ENCODE peak calls at places on chromosomes 11 and 22, in eight cellular contexts. One of them, this sample, is unnamed. For H3K4me1, the result is how much of the 10 kb centered on the place peaks cover.

GRCh38 chr11:68008381-68009337 is 1.5 kb upstream of the ALDH3B1 start:
- DNase-seq in transverse colon: peak
- DNase-seq in heart left ventricle: peak
- DNase-seq in prostate gland: no peak
- DNase-seq in body of pancreas: peak
- DNase-seq in IMR-90: no peak
- DNase-seq in testis: no peak
- DNase-seq in A549: no peak
- DNase-seq in this sample: no peak

GRCh38 chr22:45885171-45885840 is 91.7 kb downstream of the WNT7B start:
- DNase-seq in heart left ventricle: peak
- DNase-seq in A549: no peak
- DNase-seq in testis: no peak
- DNase-seq in transverse colon: no peak
- DNase-seq in IMR-90: no peak
- DNase-seq in body of pancreas: no peak
- DNase-seq in prostate gland: no peak
- DNase-seq in this sample: no peak

GRCh38 chr11:124884340-124884739 is 13.3 kb downstream of the ROBO4 start:
- DNase-seq in heart left ventricle: no peak
- DNase-seq in prostate gland: no peak
- DNase-seq in transverse colon: no peak
- DNase-seq in A549: no peak
- DNase-seq in testis: no peak
- DNase-seq in body of pancreas: no peak
- DNase-seq in IMR-90: no peak
- DNase-seq in this sample: no peak

GRCh38 chr22:32920032-32920628 is 118.6 kb downstream of the TIMP3 start:
- DNase-seq in A549: no peak
- DNase-seq in transverse colon: peak
- DNase-seq in testis: peak
- DNase-seq in body of pancreas: peak
- DNase-seq in IMR-90: peak
- DNase-seq in heart left ventricle: peak
- DNase-seq in prostate gland: no peak
- DNase-seq in this sample: no peak

GRCh38 chr11:100397401-100397800 is 289.7 kb upstream of the ARHGAP42 start:
- DNase-seq in testis: no peak
- DNase-seq in heart left ventricle: no peak
- DNase-seq in A549: no peak
- DNase-seq in transverse colon: no peak
- DNase-seq in IMR-90: no peak
- DNase-seq in body of pancreas: no peak
- DNase-seq in prostate gland: no peak
- DNase-seq in this sample: no peak

GRCh38 chr11:122197055-122197987 is 81.3 kb upstream of the BLID start:
- DNase-seq in IMR-90: peak
- DNase-seq in prostate gland: no peak
- DNase-seq in heart left ventricle: no peak
- DNase-seq in testis: no peak
- DNase-seq in A549: peak
- DNase-seq in body of pancreas: no peak
- DNase-seq in transverse colon: no peak
- DNase-seq in this sample: no peak

GRCh38 chr11:46849631-46850030 is 3.6 kb upstream of the CKAP5 start:
- DNase-seq in A549: no peak
- DNase-seq in IMR-90: no peak
- DNase-seq in heart left ventricle: no peak
- DNase-seq in body of pancreas: no peak
- DNase-seq in prostate gland: no peak
- DNase-seq in transverse colon: no peak
- DNase-seq in testis: no peak
- DNase-seq in this sample: no peak

GRCh38 chr11:27291954-27292641 is 70.9 kb downstream of the CCDC34 start:
- DNase-seq in transverse colon: peak
- DNase-seq in heart left ventricle: no peak
- DNase-seq in testis: no peak
- DNase-seq in body of pancreas: peak
- DNase-seq in prostate gland: no peak
- DNase-seq in A549: no peak
- DNase-seq in IMR-90: no peak
- DNase-seq in this sample: no peak

GRCh38 chr11:82900277-82901164 is at the start of gene PRCP:
- DNase-seq in IMR-90: peak
- DNase-seq in A549: peak
- DNase-seq in testis: peak
- DNase-seq in prostate gland: peak
- DNase-seq in heart left ventricle: peak
- DNase-seq in body of pancreas: peak
- DNase-seq in transverse colon: peak
- DNase-seq in this sample: peak

GRCh38 chr11:66619080-66619554 is 2.7 kb downstream of the RBM14 start:
- DNase-seq in IMR-90: peak
- DNase-seq in A549: peak
- DNase-seq in prostate gland: no peak
- DNase-seq in heart left ventricle: no peak
- DNase-seq in testis: no peak
- DNase-seq in transverse colon: no peak
- DNase-seq in body of pancreas: no peak
- DNase-seq in this sample: no peak

GRCh38 chr22:50051930-50052329 is 6.2 kb downstream of the TTLL8 start:
- DNase-seq in transverse colon: no peak
- DNase-seq in prostate gland: no peak
- DNase-seq in body of pancreas: no peak
- DNase-seq in A549: no peak
- DNase-seq in IMR-90: no peak
- DNase-seq in testis: no peak
- DNase-seq in heart left ventricle: no peak
- DNase-seq in this sample: no peak

GRCh38 chr22:27509132-27509920 is 292.2 kb downstream of the MN1 start:
- DNase-seq in testis: no peak
- DNase-seq in heart left ventricle: no peak
- DNase-seq in transverse colon: no peak
- DNase-seq in IMR-90: no peak
- DNase-seq in A549: no peak
- DNase-seq in prostate gland: no peak
- DNase-seq in body of pancreas: no peak
- DNase-seq in this sample: no peak

GRCh38 chr11:44484211-44484610 is 81.3 kb upstream of the CD82 start:
- DNase-seq in A549: peak
- DNase-seq in body of pancreas: no peak
- DNase-seq in transverse colon: no peak
- DNase-seq in prostate gland: no peak
- DNase-seq in testis: peak
- DNase-seq in IMR-90: peak
- DNase-seq in heart left ventricle: no peak
- DNase-seq in this sample: no peak

GRCh38 chr11:120400564-120401364 is 64.6 kb downstream of the ARHGEF12 start:
- DNase-seq in IMR-90: peak
- DNase-seq in A549: peak
- DNase-seq in heart left ventricle: no peak
- DNase-seq in transverse colon: peak
- DNase-seq in body of pancreas: no peak
- DNase-seq in prostate gland: peak
- DNase-seq in testis: no peak
- DNase-seq in this sample: no peak

GRCh38 chr11:124207102-124207792 is 24.1 kb downstream of the OR10D3 start:
- DNase-seq in testis: no peak
- DNase-seq in heart left ventricle: no peak
- DNase-seq in A549: no peak
- DNase-seq in body of pancreas: no peak
- DNase-seq in prostate gland: no peak
- DNase-seq in IMR-90: no peak
- DNase-seq in transverse colon: no peak
- DNase-seq in this sample: no peak

GRCh38 chr11:106082096-106082495 is 4.6 kb downstream of the AASDHPPT start:
- DNase-seq in transverse colon: no peak
- DNase-seq in testis: no peak
- DNase-seq in A549: no peak
- DNase-seq in body of pancreas: no peak
- DNase-seq in IMR-90: no peak
- DNase-seq in prostate gland: no peak
- DNase-seq in heart left ventricle: no peak
- DNase-seq in this sample: no peak

GRCh38 chr11:106072804-106073203 is 4.3 kb downstream of the KBTBD3 start:
- DNase-seq in transverse colon: no peak
- DNase-seq in A549: no peak
- DNase-seq in heart left ventricle: no peak
- DNase-seq in prostate gland: no peak
- DNase-seq in IMR-90: no peak
- DNase-seq in testis: no peak
- DNase-seq in body of pancreas: no peak
- DNase-seq in this sample: no peak

GRCh38 chr11:106076923-106077608 is at the start of gene KBTBD3:
- DNase-seq in testis: peak
- DNase-seq in transverse colon: peak
- DNase-seq in A549: peak
- DNase-seq in IMR-90: peak
- DNase-seq in prostate gland: peak
- DNase-seq in body of pancreas: peak
- DNase-seq in heart left ventricle: peak
- DNase-seq in this sample: peak

GRCh38 chr11:106076421-106076922 is 675 bp downstream of the KBTBD3 start:
- DNase-seq in A549: no peak
- DNase-seq in body of pancreas: peak
- DNase-seq in transverse colon: peak
- DNase-seq in testis: peak
- DNase-seq in heart left ventricle: no peak
- DNase-seq in IMR-90: no peak
- DNase-seq in prostate gland: peak
- DNase-seq in this sample: no peak

GRCh38 chr11:106077609-106078517 is at the start of gene AASDHPPT:
- DNase-seq in body of pancreas: peak
- DNase-seq in heart left ventricle: peak
- DNase-seq in IMR-90: peak
- DNase-seq in testis: peak
- DNase-seq in A549: peak
- DNase-seq in transverse colon: no peak
- DNase-seq in prostate gland: peak
- DNase-seq in this sample: no peak
- TF ChIP-seq POLR2A in body of pancreas: no peak
- TF ChIP-seq POLR2A in heart left ventricle: no peak
- TF ChIP-seq POLR2A in IMR-90: peak
- TF ChIP-seq POLR2A in testis: no peak
- TF ChIP-seq POLR2A in A549: peak
- TF ChIP-seq POLR2A in transverse colon: peak
- TF ChIP-seq POLR2A in prostate gland: no peak
- TF ChIP-seq POLR2A in this sample: peak

GRCh38 chr22:30196867-30197336 is 49.7 kb downstream of the LIF start:
- DNase-seq in testis: no peak
- DNase-seq in prostate gland: no peak
- DNase-seq in body of pancreas: no peak
- DNase-seq in A549: no peak
- DNase-seq in IMR-90: no peak
- DNase-seq in transverse colon: no peak
- DNase-seq in heart left ventricle: no peak
- DNase-seq in this sample: no peak

GRCh38 chr22:30195245-30196140 is 51.1 kb downstream of the LIF start:
- DNase-seq in body of pancreas: no peak
- DNase-seq in IMR-90: peak
- DNase-seq in transverse colon: no peak
- DNase-seq in A549: no peak
- DNase-seq in heart left ventricle: no peak
- DNase-seq in testis: no peak
- DNase-seq in prostate gland: no peak
- DNase-seq in this sample: no peak

GRCh38 chr22:30198152-30198845 is 48.3 kb downstream of the LIF start:
- DNase-seq in IMR-90: peak
- DNase-seq in transverse colon: no peak
- DNase-seq in body of pancreas: no peak
- DNase-seq in prostate gland: no peak
- DNase-seq in heart left ventricle: no peak
- DNase-seq in testis: no peak
- DNase-seq in A549: no peak
- DNase-seq in this sample: no peak

GRCh38 chr22:30197389-30197788 is 49.2 kb downstream of the LIF start:
- DNase-seq in transverse colon: no peak
- DNase-seq in prostate gland: no peak
- DNase-seq in body of pancreas: no peak
- DNase-seq in A549: no peak
- DNase-seq in heart left ventricle: no peak
- DNase-seq in testis: no peak
- DNase-seq in IMR-90: peak
- DNase-seq in this sample: no peak

GRCh38 chr22:30196141-30196866 is 50.3 kb downstream of the LIF start:
- DNase-seq in testis: peak
- DNase-seq in transverse colon: peak
- DNase-seq in heart left ventricle: peak
- DNase-seq in A549: peak
- DNase-seq in prostate gland: peak
- DNase-seq in body of pancreas: peak
- DNase-seq in IMR-90: peak
- DNase-seq in this sample: peak
- H3K4me1 ChIP-seq in testis: under half
- H3K4me1 ChIP-seq in transverse colon: under half
- H3K4me1 ChIP-seq in heart left ventricle: under half
- H3K4me1 ChIP-seq in A549: half or more
- H3K4me1 ChIP-seq in prostate gland: under half
- H3K4me1 ChIP-seq in body of pancreas: under half
- H3K4me1 ChIP-seq in IMR-90: under half
- H3K4me1 ChIP-seq in this sample: under half

DNA sequence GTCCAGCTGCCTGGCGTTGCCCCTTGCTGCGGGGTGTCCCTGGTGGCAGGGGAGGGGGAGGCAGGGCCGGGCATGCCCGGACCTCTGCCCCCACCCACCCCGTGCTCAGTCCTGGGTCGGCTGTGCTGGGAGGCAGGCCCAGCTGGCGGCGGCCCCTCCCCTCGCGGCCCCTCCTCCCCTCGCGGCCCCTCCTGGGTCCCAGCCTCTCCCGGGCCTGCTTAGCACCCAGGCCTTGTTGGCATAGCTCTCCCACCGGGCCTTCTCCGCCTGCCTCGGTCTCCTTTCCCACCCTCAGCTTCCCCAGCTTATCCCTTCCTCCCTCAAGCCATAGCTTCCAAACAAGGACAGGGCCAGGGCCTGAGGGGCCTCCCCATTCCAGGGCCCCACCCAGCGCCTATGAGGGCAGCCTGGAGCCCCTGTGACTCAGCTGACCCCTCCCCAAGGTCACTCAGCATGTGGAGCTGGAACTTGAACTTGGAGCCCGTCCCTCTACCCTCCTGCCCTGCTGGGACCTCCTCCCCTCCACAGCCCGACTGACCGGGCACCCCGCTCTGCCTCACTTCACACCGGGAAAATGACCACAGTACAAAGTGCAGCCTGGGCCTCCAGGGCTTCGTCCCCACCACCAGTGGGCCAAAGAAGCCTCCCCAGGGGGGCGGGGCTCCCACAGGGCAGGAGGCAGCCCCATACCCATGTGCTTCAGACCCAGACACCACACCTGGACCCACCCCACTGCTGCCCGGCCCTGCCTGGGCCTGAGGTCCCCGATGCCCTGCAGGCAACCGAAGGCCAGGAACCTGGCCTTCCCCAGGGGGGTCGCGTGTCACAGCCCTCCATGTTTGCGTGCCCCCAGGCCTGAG is 1.2 kb downstream of the EPS8L2 start:
- DNase-seq in prostate gland: peak
- DNase-seq in transverse colon: peak
- DNase-seq in heart left ventricle: no peak
- DNase-seq in body of pancreas: peak
- DNase-seq in IMR-90: no peak
- DNase-seq in testis: no peak
- DNase-seq in A549: peak
- DNase-seq in this sample: no peak
- TF ChIP-seq POLR2A in prostate gland: peak
- TF ChIP-seq POLR2A in transverse colon: no peak
- TF ChIP-seq POLR2A in heart left ventricle: no peak
- TF ChIP-seq POLR2A in body of pancreas: no peak
- TF ChIP-seq POLR2A in IMR-90: no peak
- TF ChIP-seq POLR2A in testis: no peak
- TF ChIP-seq POLR2A in A549: peak
- TF ChIP-seq POLR2A in this sample: no peak

GRCh38 chr11:128496249-128496648 is 91.1 kb downstream of the ETS1 start:
- DNase-seq in A549: no peak
- DNase-seq in body of pancreas: no peak
- DNase-seq in prostate gland: no peak
- DNase-seq in testis: no peak
- DNase-seq in transverse colon: no peak
- DNase-seq in heart left ventricle: no peak
- DNase-seq in IMR-90: no peak
- DNase-seq in this sample: no peak
- H3K4me1 ChIP-seq in A549: half or more
- H3K4me1 ChIP-seq in body of pancreas: under half
- H3K4me1 ChIP-seq in prostate gland: under half
- H3K4me1 ChIP-seq in testis: under half
- H3K4me1 ChIP-seq in transverse colon: half or more
- H3K4me1 ChIP-seq in heart left ventricle: half or more
- H3K4me1 ChIP-seq in IMR-90: under half
- H3K4me1 ChIP-seq in this sample: half or more

This sample was measured in esophagus muscularis mucosa.